ENCODE peak calls at places on chromosomes 16 and 17, in seven cellular contexts. One of them, this sample, is unnamed.

GRCh38 chr17:40168262-40168832 is 8.9 kb upstream of the RAPGEFL1 start:
- DNase-seq in H1: peak
- DNase-seq in K562: peak
- DNase-seq in HCT116: peak
- DNase-seq in HepG2: peak
- DNase-seq in GM12878: peak
- DNase-seq in T47D: peak
- DNase-seq in this sample: peak

GRCh38 chr17:2695243-2695960 is 16.2 kb downstream of the CLUH start:
- DNase-seq in HCT116: no peak
- DNase-seq in H1: no peak
- DNase-seq in T47D: no peak
- DNase-seq in K562: no peak
- DNase-seq in GM12878: no peak
- DNase-seq in HepG2: no peak
- DNase-seq in this sample: peak

GRCh38 chr17:11880714-11881113 is 116.6 kb downstream of the ZNF18 start:
- DNase-seq in HepG2: peak
- DNase-seq in H1: no peak
- DNase-seq in GM12878: no peak
- DNase-seq in T47D: peak
- DNase-seq in HCT116: peak
- DNase-seq in K562: peak
- DNase-seq in this sample: peak

GRCh38 chr16:50945136-50945535 is 203.2 kb downstream of the CYLD start:
- DNase-seq in HCT116: no peak
- DNase-seq in H1: no peak
- DNase-seq in HepG2: no peak
- DNase-seq in T47D: no peak
- DNase-seq in K562: no peak
- DNase-seq in GM12878: no peak
- DNase-seq in this sample: no peak

GRCh38 chr17:6018788-6019187 is 51.4 kb upstream of the WSCD1 start:
- DNase-seq in GM12878: no peak
- DNase-seq in HepG2: no peak
- DNase-seq in HCT116: no peak
- DNase-seq in H1: no peak
- DNase-seq in K562: no peak
- DNase-seq in T47D: no peak
- DNase-seq in this sample: no peak

GRCh38 chr16:546909-547770 is 13.1 kb upstream of the PRR35 start:
- DNase-seq in HCT116: no peak
- DNase-seq in H1: peak
- DNase-seq in GM12878: no peak
- DNase-seq in T47D: no peak
- DNase-seq in K562: peak
- DNase-seq in HepG2: no peak
- DNase-seq in this sample: peak

GRCh38 chr16:19114359-19115147 is 789 bp downstream of the ITPRIPL2 start:
- DNase-seq in HepG2: no peak
- DNase-seq in HCT116: no peak
- DNase-seq in K562: no peak
- DNase-seq in T47D: peak
- DNase-seq in GM12878: no peak
- DNase-seq in H1: peak
- DNase-seq in this sample: peak

GRCh38 chr16:89170346-89171215 is 967 bp upstream of the CDH15 start:
- DNase-seq in GM12878: no peak
- DNase-seq in H1: peak
- DNase-seq in HCT116: peak
- DNase-seq in HepG2: no peak
- DNase-seq in T47D: peak
- DNase-seq in K562: peak
- DNase-seq in this sample: no peak

GRCh38 chr17:36609498-36609862 is 8.1 kb downstream of the MRM1 start:
- DNase-seq in HepG2: no peak
- DNase-seq in K562: no peak
- DNase-seq in GM12878: no peak
- DNase-seq in H1: no peak
- DNase-seq in HCT116: no peak
- DNase-seq in T47D: no peak
- DNase-seq in this sample: no peak

GRCh38 chr17:36610472-36610871 is 9.1 kb downstream of the MRM1 start:
- DNase-seq in HepG2: no peak
- DNase-seq in GM12878: no peak
- DNase-seq in HCT116: no peak
- DNase-seq in H1: no peak
- DNase-seq in T47D: no peak
- DNase-seq in K562: no peak
- DNase-seq in this sample: no peak

GRCh38 chr17:36608280-36608679 is 6.9 kb downstream of the MRM1 start:
- DNase-seq in H1: no peak
- DNase-seq in HCT116: no peak
- DNase-seq in K562: no peak
- DNase-seq in HepG2: no peak
- DNase-seq in T47D: no peak
- DNase-seq in GM12878: no peak
- DNase-seq in this sample: no peak

GRCh38 chr17:36611345-36612072 is 10.1 kb downstream of the MRM1 start:
- DNase-seq in GM12878: no peak
- DNase-seq in T47D: no peak
- DNase-seq in K562: peak
- DNase-seq in HepG2: no peak
- DNase-seq in H1: no peak
- DNase-seq in HCT116: no peak
- DNase-seq in this sample: no peak

GRCh38 chr17:36608794-36609497 is 7.6 kb downstream of the MRM1 start:
- DNase-seq in HCT116: peak
- DNase-seq in H1: peak
- DNase-seq in K562: peak
- DNase-seq in T47D: peak
- DNase-seq in HepG2: no peak
- DNase-seq in GM12878: no peak
- DNase-seq in this sample: no peak
- TF ChIP-seq JUND in HCT116: no peak
- TF ChIP-seq JUND in H1: peak
- TF ChIP-seq JUND in K562: no peak
- TF ChIP-seq JUND in T47D: no peak
- TF ChIP-seq JUND in HepG2: no peak
- TF ChIP-seq JUND in GM12878: no peak
- TF ChIP-seq JUND in this sample: no peak

GRCh38 chr16:73205153-73205549 is 157.2 kb upstream of the ZFHX3 start:
- DNase-seq in HCT116: no peak
- DNase-seq in H1: no peak
- DNase-seq in GM12878: no peak
- DNase-seq in K562: no peak
- DNase-seq in HepG2: no peak
- DNase-seq in T47D: no peak
- DNase-seq in this sample: no peak

GRCh38 chr16:73206306-73206705 is 158.4 kb upstream of the ZFHX3 start:
- DNase-seq in HepG2: no peak
- DNase-seq in T47D: no peak
- DNase-seq in K562: no peak
- DNase-seq in GM12878: no peak
- DNase-seq in HCT116: no peak
- DNase-seq in H1: no peak
- DNase-seq in this sample: no peak

GRCh38 chr16:73204359-73205152 is 156.6 kb upstream of the ZFHX3 start:
- DNase-seq in GM12878: no peak
- DNase-seq in HepG2: no peak
- DNase-seq in H1: no peak
- DNase-seq in T47D: no peak
- DNase-seq in K562: no peak
- DNase-seq in HCT116: no peak
- DNase-seq in this sample: no peak

GRCh38 chr16:73199214-73199613 is 151.3 kb upstream of the ZFHX3 start:
- DNase-seq in K562: no peak
- DNase-seq in T47D: peak
- DNase-seq in HepG2: no peak
- DNase-seq in GM12878: no peak
- DNase-seq in HCT116: no peak
- DNase-seq in H1: no peak
- DNase-seq in this sample: no peak

DNA sequence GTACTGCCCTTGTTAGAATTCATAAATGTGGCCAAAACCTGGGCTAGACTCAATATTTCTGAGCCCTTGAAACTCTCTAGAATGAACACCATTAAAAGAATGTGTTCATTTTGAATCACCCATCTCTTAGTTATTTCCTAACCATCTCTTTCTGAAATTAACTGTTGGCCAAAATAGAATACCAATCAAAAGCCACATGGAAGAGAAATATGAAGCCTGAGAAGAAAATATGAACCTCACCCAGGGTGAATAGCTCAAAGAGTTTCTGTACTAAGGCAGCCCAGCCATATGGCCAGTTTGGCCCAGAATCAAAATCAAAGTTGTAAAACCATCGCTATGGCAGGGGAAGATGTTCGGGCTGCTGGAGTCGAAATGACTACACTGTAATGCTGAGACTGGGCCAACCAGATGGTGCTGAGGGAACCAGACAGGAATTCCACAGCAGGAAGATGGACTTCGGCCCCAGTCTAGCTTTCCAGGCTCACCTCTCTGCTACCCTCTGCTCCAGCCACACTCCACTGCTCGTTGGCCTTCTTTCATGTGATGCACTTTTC is 154.3 kb upstream of the ZFHX3 start:
- DNase-seq in HepG2: peak
- DNase-seq in K562: no peak
- DNase-seq in GM12878: no peak
- DNase-seq in H1: no peak
- DNase-seq in HCT116: no peak
- DNase-seq in T47D: no peak
- DNase-seq in this sample: no peak
- TF ChIP-seq JUND in HepG2: no peak
- TF ChIP-seq JUND in K562: no peak
- TF ChIP-seq JUND in GM12878: no peak
- TF ChIP-seq JUND in H1: no peak
- TF ChIP-seq JUND in HCT116: no peak
- TF ChIP-seq JUND in T47D: no peak
- TF ChIP-seq JUND in this sample: peak

GRCh38 chr17:47915667-47916242 is 19.7 kb downstream of the SP2 start:
- DNase-seq in GM12878: no peak
- DNase-seq in HepG2: no peak
- DNase-seq in K562: no peak
- DNase-seq in T47D: no peak
- DNase-seq in HCT116: no peak
- DNase-seq in H1: no peak
- DNase-seq in this sample: no peak

GRCh38 chr17:47916489-47917208 is 20.6 kb downstream of the SP2 start:
- DNase-seq in GM12878: no peak
- DNase-seq in K562: no peak
- DNase-seq in HepG2: no peak
- DNase-seq in T47D: no peak
- DNase-seq in H1: no peak
- DNase-seq in HCT116: no peak
- DNase-seq in this sample: no peak

GRCh38 chr17:47913050-47913449 is 17.0 kb downstream of the SP2 start:
- DNase-seq in GM12878: no peak
- DNase-seq in H1: no peak
- DNase-seq in HepG2: no peak
- DNase-seq in K562: no peak
- DNase-seq in HCT116: no peak
- DNase-seq in T47D: no peak
- DNase-seq in this sample: no peak

GRCh38 chr17:47917581-47917980 is 21.5 kb downstream of the SP2 start:
- DNase-seq in H1: no peak
- DNase-seq in T47D: no peak
- DNase-seq in GM12878: no peak
- DNase-seq in HCT116: no peak
- DNase-seq in HepG2: no peak
- DNase-seq in K562: no peak
- DNase-seq in this sample: no peak

GRCh38 chr17:47914296-47914948 is 18.4 kb downstream of the SP2 start:
- DNase-seq in HepG2: no peak
- DNase-seq in K562: no peak
- DNase-seq in GM12878: no peak
- DNase-seq in H1: no peak
- DNase-seq in HCT116: no peak
- DNase-seq in T47D: no peak
- DNase-seq in this sample: no peak
- TF ChIP-seq JUND in HepG2: no peak
- TF ChIP-seq JUND in K562: no peak
- TF ChIP-seq JUND in GM12878: no peak
- TF ChIP-seq JUND in H1: no peak
- TF ChIP-seq JUND in HCT116: no peak
- TF ChIP-seq JUND in T47D: no peak
- TF ChIP-seq JUND in this sample: no peak

GRCh38 chr16:70418274-70418992 is 20.5 kb downstream of the ST3GAL2 start:
- DNase-seq in GM12878: no peak
- DNase-seq in H1: no peak
- DNase-seq in HepG2: no peak
- DNase-seq in K562: no peak
- DNase-seq in T47D: no peak
- DNase-seq in HCT116: no peak
- DNase-seq in this sample: no peak

GRCh38 chr16:70419384-70420327 is 19.2 kb downstream of the ST3GAL2 start:
- DNase-seq in HCT116: no peak
- DNase-seq in K562: no peak
- DNase-seq in T47D: no peak
- DNase-seq in H1: no peak
- DNase-seq in HepG2: no peak
- DNase-seq in GM12878: no peak
- DNase-seq in this sample: no peak

GRCh38 chr16:70418993-70419318 is 19.9 kb downstream of the ST3GAL2 start:
- DNase-seq in HepG2: no peak
- DNase-seq in T47D: no peak
- DNase-seq in GM12878: no peak
- DNase-seq in K562: no peak
- DNase-seq in HCT116: no peak
- DNase-seq in H1: no peak
- DNase-seq in this sample: no peak

GRCh38 chr16:70417661-70418060 is 21.2 kb downstream of the ST3GAL2 start:
- DNase-seq in T47D: no peak
- DNase-seq in HCT116: no peak
- DNase-seq in K562: peak
- DNase-seq in HepG2: no peak
- DNase-seq in H1: no peak
- DNase-seq in GM12878: no peak
- DNase-seq in this sample: no peak

DNA sequence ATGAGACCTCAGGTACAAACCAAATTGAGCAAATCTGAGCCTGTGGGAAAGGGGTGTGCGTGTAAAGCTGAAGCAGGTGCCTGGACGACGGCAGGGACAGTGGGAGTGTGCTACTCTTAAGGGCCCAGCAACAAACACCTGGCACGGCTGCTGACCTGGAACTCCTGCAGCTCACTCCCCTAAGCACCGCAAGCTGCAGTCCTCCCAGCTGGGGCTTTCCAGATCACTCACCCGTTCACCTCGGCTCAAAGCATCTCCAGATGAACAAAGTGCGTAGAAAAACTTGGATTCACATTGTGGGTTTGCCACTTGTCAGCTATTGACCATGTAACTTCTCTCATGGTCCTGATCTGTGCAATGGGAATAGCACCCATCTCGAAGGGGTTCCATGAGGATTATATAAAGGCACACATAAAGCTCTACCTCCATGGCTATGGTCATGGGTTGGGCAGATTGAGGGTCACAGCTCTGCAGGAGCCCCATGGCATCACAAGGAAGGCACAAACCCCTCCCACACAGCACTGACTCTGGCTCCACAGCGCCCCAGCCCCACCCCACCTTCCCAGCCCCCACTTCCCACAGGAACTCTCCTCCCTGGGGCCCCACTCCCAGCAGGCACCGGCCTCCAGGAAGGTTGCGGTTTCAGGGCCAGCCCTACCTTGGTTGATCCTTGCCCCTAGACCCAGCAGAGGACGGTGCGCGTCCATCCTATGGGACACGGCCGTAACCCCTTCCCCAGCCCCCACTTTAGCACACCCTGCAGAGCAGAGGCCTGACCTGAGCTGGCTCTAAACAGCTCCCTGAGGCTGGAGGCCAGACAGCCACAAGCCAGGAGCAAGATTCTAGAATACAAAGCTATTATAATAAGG is 21.9 kb downstream of the ST3GAL2 start:
- DNase-seq in T47D: no peak
- DNase-seq in H1: no peak
- DNase-seq in HepG2: peak
- DNase-seq in K562: peak
- DNase-seq in HCT116: no peak
- DNase-seq in GM12878: no peak
- DNase-seq in this sample: no peak
- TF ChIP-seq JUND in T47D: no peak
- TF ChIP-seq JUND in H1: no peak
- TF ChIP-seq JUND in HepG2: no peak
- TF ChIP-seq JUND in K562: no peak
- TF ChIP-seq JUND in HCT116: no peak
- TF ChIP-seq JUND in GM12878: no peak
- TF ChIP-seq JUND in this sample: no peak